ENCODE peak calls at places on chromosomes 13 and 19, in five cellular contexts. F, H, K, I and Y are unnamed samples.

GRCh38 chr19:28307460-28307859 is 905.5 kb downstream of the UQCRFS1 start:
- DNase-seq in H (no peak), K (peak), I (no peak), F (no peak), Y (no peak)

GRCh38 chr13:102847272-102848234 is 1.7 kb downstream of the ERCC5 start:
- DNase-seq in H (peak), I (no peak), K (peak), F (no peak), Y (peak)

GRCh38 chr19:13298565-13299481 is 148.6 kb downstream of the IER2 start:
- DNase-seq in K (no peak), F (no peak), H (no peak), I (no peak), Y (no peak)

GRCh38 chr13:114108141-114108761 is 24.2 kb downstream of the RASA3 start:
- DNase-seq in F (no peak), I (no peak), K (no peak), H (no peak), Y (no peak)

GRCh38 chr19:8084152-8084551 is 31.6 kb downstream of the CCL25 start:
- DNase-seq in F (no peak), H (no peak), I (no peak), K (no peak), Y (no peak)

GRCh38 chr19:43464089-43464775 is 1.2 kb downstream of the LYPD3 start:
- DNase-seq in K (no peak), F (no peak), H (peak), I (peak), Y (peak)

GRCh38 chr13:33728271-33729037 is 89.5 kb upstream of the RFC3 start:
- DNase-seq in K (peak), I (no peak), H (no peak), F (peak), Y (no peak)

GRCh38 chr19:49415810-49416200 is 7.4 kb downstream of the PTH2 start:
- DNase-seq in I (no peak), K (no peak), F (no peak), H (no peak), Y (no peak)

GRCh38 chr13:77312311-77312710 is 14.6 kb downstream of the MYCBP2 start:
- DNase-seq in I (no peak), K (no peak), H (no peak), F (no peak), Y (no peak)